ENCODE peak calls at places on chromosomes 13 and 19, in eight cellular contexts. D is body of pancreas, G is IMR-90, L is left ventricle myocardium inferior, Z is fibroblast of lung, V is heart right ventricle, F is psoas muscle, X is transverse colon. P is an unnamed sample.
A peak's percentile ranks its signal among the peaks of the same experiment; 100 is the strongest.

GRCh38 chr13:55199132-55199531 is 1941.6 kb upstream of the PRR20A start:
- DNase-seq in D (no peak), G (no peak), L (no peak), Z (no peak), V (no peak), F (no peak), X (no peak), P (no peak)

GRCh38 chr13:23616228-23616627 is 46.0 kb downstream of the TNFRSF19 start:
- DNase-seq in D (no peak), G (no peak), L (no peak), Z (no peak), V (no peak), F (no peak), X (no peak), P (no peak)

GRCh38 chr13:113981201-113981605 is 7.3 kb upstream of the C13orf46 start:
- DNase-seq in D (peak; percentile 94), G (no peak), L (peak; percentile 47), Z (no peak), V (no peak), F (peak; percentile 27), X (peak; percentile 93), P (no peak)

GRCh38 chr19:33524024-33524664 is 2.6 kb upstream of the PEPD start:
- DNase-seq in D (no peak), G (no peak), L (no peak), Z (peak; percentile 21), V (no peak), F (no peak), X (peak; percentile 19), P (no peak)

GRCh38 chr13:91576590-91576989 is 178.2 kb downstream of the GPC5 start:
- DNase-seq in D (no peak), G (no peak), L (no peak), Z (no peak), V (no peak), F (no peak), X (peak; percentile 9), P (no peak)

GRCh38 chr13:20137875-20138274 is 23.0 kb downstream of the GJA3 start:
- DNase-seq in D (no peak), G (no peak), L (no peak), Z (no peak), V (no peak), F (no peak), X (no peak), P (no peak)

GRCh38 chr13:27374650-27375049 is 49.8 kb upstream of the GTF3A start:
- DNase-seq in D (peak; percentile 86), G (peak; percentile 88), L (peak; percentile 30), Z (peak; percentile 85), V (no peak), F (peak; percentile 31), X (peak; percentile 77), P (peak; percentile 39)

GRCh38 chr13:40681341-40682051 is 15.1 kb upstream of the FOXO1 start:
- DNase-seq in D (no peak), G (no peak), L (no peak), Z (no peak), V (no peak), F (no peak), X (no peak), P (no peak)

GRCh38 chr13:49652691-49653305 is 24.5 kb downstream of the ARL11 start:
- DNase-seq in D (peak; percentile 22), G (peak; percentile 10), L (no peak), Z (peak; percentile 39), V (no peak), F (peak; percentile 27), X (peak; percentile 32), P (no peak)

GRCh38 chr19:29880498-29881081 is 61.4 kb upstream of the URI1 start:
- DNase-seq in D (no peak), G (no peak), L (no peak), Z (no peak), V (no peak), F (no peak), X (no peak), P (no peak)

GRCh38 chr19:45038931-45039893 is at the start of gene CLASRP:
- DNase-seq in D (peak; percentile 91), G (peak; percentile 86), L (peak; percentile 92), Z (peak; percentile 92), V (peak; percentile 92), F (peak; percentile 91), X (peak; percentile 94), P (peak; percentile 74)

GRCh38 chr13:58476176-58476575 is 844.6 kb downstream of the PCDH17 start:
- DNase-seq in D (no peak), G (no peak), L (no peak), Z (no peak), V (no peak), F (no peak), X (no peak), P (no peak)

GRCh38 chr19:13766095-13766481 is 1.8 kb downstream of the MRI1 start:
- DNase-seq in D (no peak), G (no peak), L (no peak), Z (no peak), V (no peak), F (no peak), X (no peak), P (no peak)

GRCh38 chr19:13765395-13766094 is 1.2 kb downstream of the MRI1 start:
- DNase-seq in D (no peak), G (no peak), L (no peak), Z (no peak), V (no peak), F (no peak), X (no peak), P (no peak)

GRCh38 chr19:13764821-13765394 is 586 bp downstream of the MRI1 start:
- DNase-seq in D (peak; percentile 35), G (no peak), L (peak; percentile 38), Z (no peak), V (peak; percentile 45), F (peak; percentile 44), X (peak; percentile 42), P (no peak)

GRCh38 chr19:13770013-13770635 is 4.1 kb upstream of the C19orf53 start:
- DNase-seq in D (no peak), G (no peak), L (no peak), Z (no peak), V (no peak), F (no peak), X (no peak), P (no peak)

GRCh38 chr19:13768510-13768909 is 4.2 kb downstream of the MRI1 start:
- DNase-seq in D (no peak), G (no peak), L (no peak), Z (no peak), V (no peak), F (no peak), X (no peak), P (no peak)
- H3K4me1 ChIP-seq in D (peaks cover 14% of the 10 kb centered on the region), G (peaks cover 7% of the 10 kb centered on the region), L (peaks cover 21% of the 10 kb centered on the region), Z (peaks cover 4% of the 10 kb centered on the region), V (peaks cover 15% of the 10 kb centered on the region), F (peaks cover 4% of the 10 kb centered on the region), X (peaks cover 18% of the 10 kb centered on the region), P (peaks cover 4% of the 10 kb centered on the region)

GRCh38 chr19:38361633-38362075 is 12.7 kb upstream of the PSMD8 start:
- DNase-seq in D (peak; percentile 77), G (peak; percentile 57), L (peak; percentile 76), Z (peak; percentile 61), V (peak; percentile 79), F (peak; percentile 68), X (peak; percentile 79), P (peak; percentile 81)
- TF ChIP-seq CTCF in D (peak; percentile 16), G (no peak), L (peak; percentile 34), Z (no peak), V (no peak), F (peak; percentile 8), X (peak; percentile 25), P (peak; percentile 36)

GRCh38 chr19:3163230-3163886 is 15.2 kb upstream of the S1PR4 start:
- DNase-seq in D (peak; percentile 68), G (peak; percentile 43), L (peak; percentile 53), Z (peak; percentile 57), V (peak; percentile 69), F (no peak), X (peak; percentile 56), P (no peak)
- H3K27ac ChIP-seq in D (no peak overlapping the region), G (no peak overlapping the region), L (no peak overlapping the region), Z (no peak overlapping the region), V (no peak overlapping the region), F (no peak overlapping the region), X (no peak overlapping the region), P (no peak overlapping the region)

GRCh38 chr19:588758-589692 is 656 bp upstream of the HCN2 start:
- DNase-seq in D (no peak), G (no peak), L (no peak), Z (no peak), V (peak; percentile 13), F (no peak), X (no peak), P (no peak)
- H3K4me1 ChIP-seq in D (peaks cover 29% of the 10 kb centered on the region), G (peaks cover 5% of the 10 kb centered on the region), L (peaks cover 41% of the 10 kb centered on the region), Z (no peaks in the 10 kb centered on the region), V (peaks cover 15% of the 10 kb centered on the region), F (peaks cover 3% of the 10 kb centered on the region), X (peaks cover 17% of the 10 kb centered on the region), P (no peaks in the 10 kb centered on the region)

GRCh38 chr13:77918391-77919261 is at the start of gene EDNRB:
- DNase-seq in D (peak; percentile 15), G (peak; percentile 17), L (peak; percentile 59), Z (peak; percentile 39), V (peak; percentile 56), F (peak; percentile 41), X (peak; percentile 18), P (peak; percentile 48)
- TF ChIP-seq CTCF in D (no peak), G (no peak), L (peak; percentile 42), Z (peak; percentile 24), V (peak; percentile 16), F (no peak), X (peak; percentile 6), P (no peak)